ENCODE peak calls at places on chromosomes 1 and 21, in six cellular contexts. One of them, this sample, is unnamed.

GRCh38 chr1:244439391-244440032 is 12.2 kb downstream of the ADSS2 start:
- DNase-seq in BJ: no peak
- DNase-seq in activated CD4-positive, alpha-beta T cell treated with anti-CD3 and anti-CD28 coated beads, Interleukin-2, amount 50 U/mL, for 1 hour: no peak
- DNase-seq in T follicular helper cell: no peak
- DNase-seq in activated T-helper 9 cell treated with anti-CD3 and anti-CD28 coated beads, Interleukin-2, amount 50 U/mL, for 16 hours: no peak
- DNase-seq in nephron progenitor cell: no peak
- DNase-seq in this sample: no peak

GRCh38 chr1:26284597-26285351 is 4.9 kb downstream of the SH3BGRL3 start:
- DNase-seq in activated T-helper 9 cell treated with anti-CD3 and anti-CD28 coated beads, Interleukin-2, amount 50 U/mL, for 16 hours: peak; percentile 95
- DNase-seq in BJ: peak; percentile 72
- DNase-seq in nephron progenitor cell: peak; percentile 79
- DNase-seq in activated CD4-positive, alpha-beta T cell treated with anti-CD3 and anti-CD28 coated beads, Interleukin-2, amount 50 U/mL, for 1 hour: peak; percentile 94
- DNase-seq in T follicular helper cell: peak; percentile 90
- DNase-seq in this sample: peak; percentile 100

GRCh38 chr1:115753371-115753770 is 15.1 kb downstream of the CASQ2 start:
- DNase-seq in BJ: no peak
- DNase-seq in activated CD4-positive, alpha-beta T cell treated with anti-CD3 and anti-CD28 coated beads, Interleukin-2, amount 50 U/mL, for 1 hour: no peak
- DNase-seq in T follicular helper cell: no peak
- DNase-seq in nephron progenitor cell: no peak
- DNase-seq in activated T-helper 9 cell treated with anti-CD3 and anti-CD28 coated beads, Interleukin-2, amount 50 U/mL, for 16 hours: no peak
- DNase-seq in this sample: no peak

GRCh38 chr1:6140413-6140812 is 39.7 kb downstream of the CHD5 start:
- DNase-seq in BJ: no peak
- DNase-seq in activated T-helper 9 cell treated with anti-CD3 and anti-CD28 coated beads, Interleukin-2, amount 50 U/mL, for 16 hours: no peak
- DNase-seq in activated CD4-positive, alpha-beta T cell treated with anti-CD3 and anti-CD28 coated beads, Interleukin-2, amount 50 U/mL, for 1 hour: no peak
- DNase-seq in T follicular helper cell: no peak
- DNase-seq in nephron progenitor cell: no peak
- DNase-seq in this sample: no peak

GRCh38 chr1:35851175-35851869 is 31.7 kb upstream of the AGO1 start:
- DNase-seq in nephron progenitor cell: no peak
- DNase-seq in BJ: peak; percentile 59
- DNase-seq in T follicular helper cell: no peak
- DNase-seq in activated CD4-positive, alpha-beta T cell treated with anti-CD3 and anti-CD28 coated beads, Interleukin-2, amount 50 U/mL, for 1 hour: no peak
- DNase-seq in activated T-helper 9 cell treated with anti-CD3 and anti-CD28 coated beads, Interleukin-2, amount 50 U/mL, for 16 hours: no peak
- DNase-seq in this sample: peak; percentile 44

GRCh38 chr1:211630236-211631081 is 45.0 kb downstream of the NEK2 start:
- DNase-seq in activated T-helper 9 cell treated with anti-CD3 and anti-CD28 coated beads, Interleukin-2, amount 50 U/mL, for 16 hours: no peak
- DNase-seq in nephron progenitor cell: no peak
- DNase-seq in T follicular helper cell: no peak
- DNase-seq in BJ: no peak
- DNase-seq in activated CD4-positive, alpha-beta T cell treated with anti-CD3 and anti-CD28 coated beads, Interleukin-2, amount 50 U/mL, for 1 hour: no peak
- DNase-seq in this sample: peak; percentile 20

GRCh38 chr1:109113787-109114568 is at the start of gene ELAPOR1:
- DNase-seq in activated T-helper 9 cell treated with anti-CD3 and anti-CD28 coated beads, Interleukin-2, amount 50 U/mL, for 16 hours: peak; percentile 85
- DNase-seq in BJ: no peak
- DNase-seq in T follicular helper cell: peak; percentile 87
- DNase-seq in nephron progenitor cell: peak; percentile 52
- DNase-seq in activated CD4-positive, alpha-beta T cell treated with anti-CD3 and anti-CD28 coated beads, Interleukin-2, amount 50 U/mL, for 1 hour: peak; percentile 90
- DNase-seq in this sample: peak; percentile 65

GRCh38 chr1:204692320-204692851 is 6.8 kb upstream of the LRRN2 start:
- DNase-seq in T follicular helper cell: no peak
- DNase-seq in nephron progenitor cell: no peak
- DNase-seq in BJ: no peak
- DNase-seq in activated T-helper 9 cell treated with anti-CD3 and anti-CD28 coated beads, Interleukin-2, amount 50 U/mL, for 16 hours: no peak
- DNase-seq in activated CD4-positive, alpha-beta T cell treated with anti-CD3 and anti-CD28 coated beads, Interleukin-2, amount 50 U/mL, for 1 hour: no peak
- DNase-seq in this sample: no peak

GRCh38 chr1:42758641-42759040 is 8.2 kb downstream of the P3H1 start:
- DNase-seq in activated T-helper 9 cell treated with anti-CD3 and anti-CD28 coated beads, Interleukin-2, amount 50 U/mL, for 16 hours: no peak
- DNase-seq in activated CD4-positive, alpha-beta T cell treated with anti-CD3 and anti-CD28 coated beads, Interleukin-2, amount 50 U/mL, for 1 hour: no peak
- DNase-seq in BJ: no peak
- DNase-seq in T follicular helper cell: no peak
- DNase-seq in nephron progenitor cell: no peak
- DNase-seq in this sample: no peak

GRCh38 chr1:172990598-172991215 is 60.0 kb downstream of the TNFSF18 start:
- DNase-seq in nephron progenitor cell: no peak
- DNase-seq in activated CD4-positive, alpha-beta T cell treated with anti-CD3 and anti-CD28 coated beads, Interleukin-2, amount 50 U/mL, for 1 hour: no peak
- DNase-seq in BJ: peak; percentile 75
- DNase-seq in T follicular helper cell: no peak
- DNase-seq in activated T-helper 9 cell treated with anti-CD3 and anti-CD28 coated beads, Interleukin-2, amount 50 U/mL, for 16 hours: no peak
- DNase-seq in this sample: peak; percentile 62

GRCh38 chr1:201229095-201229494 is 38.5 kb downstream of the IGFN1 start:
- DNase-seq in nephron progenitor cell: no peak
- DNase-seq in activated T-helper 9 cell treated with anti-CD3 and anti-CD28 coated beads, Interleukin-2, amount 50 U/mL, for 16 hours: no peak
- DNase-seq in T follicular helper cell: no peak
- DNase-seq in activated CD4-positive, alpha-beta T cell treated with anti-CD3 and anti-CD28 coated beads, Interleukin-2, amount 50 U/mL, for 1 hour: no peak
- DNase-seq in BJ: no peak
- DNase-seq in this sample: no peak

GRCh38 chr1:30685796-30686165 is 37.6 kb downstream of the MATN1 start:
- DNase-seq in BJ: no peak
- DNase-seq in activated T-helper 9 cell treated with anti-CD3 and anti-CD28 coated beads, Interleukin-2, amount 50 U/mL, for 16 hours: no peak
- DNase-seq in nephron progenitor cell: no peak
- DNase-seq in T follicular helper cell: no peak
- DNase-seq in activated CD4-positive, alpha-beta T cell treated with anti-CD3 and anti-CD28 coated beads, Interleukin-2, amount 50 U/mL, for 1 hour: no peak
- DNase-seq in this sample: no peak

GRCh38 chr1:113808450-113809195 is 3.7 kb downstream of the RSBN1 start:
- DNase-seq in BJ: no peak
- DNase-seq in nephron progenitor cell: no peak
- DNase-seq in activated T-helper 9 cell treated with anti-CD3 and anti-CD28 coated beads, Interleukin-2, amount 50 U/mL, for 16 hours: no peak
- DNase-seq in activated CD4-positive, alpha-beta T cell treated with anti-CD3 and anti-CD28 coated beads, Interleukin-2, amount 50 U/mL, for 1 hour: no peak
- DNase-seq in T follicular helper cell: no peak
- DNase-seq in this sample: peak; percentile 50

GRCh38 chr1:224623310-224623714 is 7.2 kb downstream of the CNIH3 start:
- DNase-seq in activated CD4-positive, alpha-beta T cell treated with anti-CD3 and anti-CD28 coated beads, Interleukin-2, amount 50 U/mL, for 1 hour: no peak
- DNase-seq in BJ: no peak
- DNase-seq in T follicular helper cell: no peak
- DNase-seq in nephron progenitor cell: no peak
- DNase-seq in activated T-helper 9 cell treated with anti-CD3 and anti-CD28 coated beads, Interleukin-2, amount 50 U/mL, for 16 hours: no peak
- DNase-seq in this sample: peak; percentile 77

GRCh38 chr1:5599541-5599940 is 392.7 kb downstream of the NPHP4 start:
- DNase-seq in T follicular helper cell: no peak
- DNase-seq in BJ: no peak
- DNase-seq in activated CD4-positive, alpha-beta T cell treated with anti-CD3 and anti-CD28 coated beads, Interleukin-2, amount 50 U/mL, for 1 hour: no peak
- DNase-seq in activated T-helper 9 cell treated with anti-CD3 and anti-CD28 coated beads, Interleukin-2, amount 50 U/mL, for 16 hours: no peak
- DNase-seq in nephron progenitor cell: no peak
- DNase-seq in this sample: no peak

GRCh38 chr21:39384674-39385298 is 35.9 kb upstream of the HMGN1 start:
- DNase-seq in BJ: no peak
- DNase-seq in nephron progenitor cell: no peak
- DNase-seq in activated T-helper 9 cell treated with anti-CD3 and anti-CD28 coated beads, Interleukin-2, amount 50 U/mL, for 16 hours: no peak
- DNase-seq in T follicular helper cell: no peak
- DNase-seq in activated CD4-positive, alpha-beta T cell treated with anti-CD3 and anti-CD28 coated beads, Interleukin-2, amount 50 U/mL, for 1 hour: no peak
- DNase-seq in this sample: peak; percentile 23

GRCh38 chr1:56063461-56063860 is 515.9 kb downstream of the PLPP3 start:
- DNase-seq in BJ: no peak
- DNase-seq in activated CD4-positive, alpha-beta T cell treated with anti-CD3 and anti-CD28 coated beads, Interleukin-2, amount 50 U/mL, for 1 hour: no peak
- DNase-seq in activated T-helper 9 cell treated with anti-CD3 and anti-CD28 coated beads, Interleukin-2, amount 50 U/mL, for 16 hours: no peak
- DNase-seq in T follicular helper cell: no peak
- DNase-seq in nephron progenitor cell: no peak
- DNase-seq in this sample: no peak

GRCh38 chr1:90721210-90722194 is 4.4 kb upstream of the BARHL2 start:
- DNase-seq in BJ: peak; percentile 1
- DNase-seq in activated CD4-positive, alpha-beta T cell treated with anti-CD3 and anti-CD28 coated beads, Interleukin-2, amount 50 U/mL, for 1 hour: peak; percentile 51
- DNase-seq in T follicular helper cell: peak; percentile 26
- DNase-seq in activated T-helper 9 cell treated with anti-CD3 and anti-CD28 coated beads, Interleukin-2, amount 50 U/mL, for 16 hours: no peak
- DNase-seq in nephron progenitor cell: peak; percentile 77
- DNase-seq in this sample: peak; percentile 76

GRCh38 chr1:55088413-55088812 is 49.1 kb downstream of the PCSK9 start:
- DNase-seq in activated T-helper 9 cell treated with anti-CD3 and anti-CD28 coated beads, Interleukin-2, amount 50 U/mL, for 16 hours: no peak
- DNase-seq in nephron progenitor cell: no peak
- DNase-seq in BJ: no peak
- DNase-seq in activated CD4-positive, alpha-beta T cell treated with anti-CD3 and anti-CD28 coated beads, Interleukin-2, amount 50 U/mL, for 1 hour: no peak
- DNase-seq in T follicular helper cell: no peak
- DNase-seq in this sample: no peak